ENCODE peak calls at places on chromosomes 12 and 14, in six cellular contexts. E is sigmoid colon; H is GM18507; I is stimulated activated CD8-positive, alpha-beta memory T cell treated with anti-CD3 and anti-CD28 coated beads, Interleukin-15, amount 100 ng/mL, for 1 hour; L is RWPE1; Z is cerebellar cortex. G is an unnamed sample.

GRCh38 chr12:82857276-82857675 is 170.6 kb downstream of the TMTC2 start:
- DNase-seq in E (no peak), H (no peak), I (no peak), L (no peak), Z (no peak), G (no peak)

GRCh38 chr14:104707629-104708595 is 16.1 kb upstream of the ADSS1 start:
- DNase-seq in E (no peak), H (no peak), I (no peak), L (no peak), Z (no peak), G (no peak)

GRCh38 chr12:6936642-6937480 is 6.8 kb upstream of the RNU7-1 start:
- DNase-seq in E (no peak), H (no peak), I (no peak), L (no peak), Z (no peak), G (peak; percentile 58)

GRCh38 chr14:59849371-59850130 is 21.0 kb downstream of the RTN1 start:
- DNase-seq in E (no peak), H (no peak), I (no peak), L (no peak), Z (no peak), G (no peak)

GRCh38 chr14:53470351-53471043 is 317.4 kb upstream of the DDHD1 start:
- DNase-seq in E (no peak), H (no peak), I (no peak), L (no peak), Z (no peak), G (no peak)

GRCh38 chr12:47811070-47811391 is 8.7 kb downstream of the HDAC7 start:
- DNase-seq in E (no peak), H (no peak), I (no peak), L (no peak), Z (no peak), G (no peak)

GRCh38 chr14:104228716-104229620 is 90.6 kb downstream of the KIF26A start:
- DNase-seq in E (no peak), H (no peak), I (no peak), L (no peak), Z (no peak), G (no peak)

GRCh38 chr12:42985506-42985905 is 396.0 kb upstream of the PRICKLE1 start:
- DNase-seq in E (no peak), H (no peak), I (no peak), L (no peak), Z (no peak), G (no peak)

GRCh38 chr14:95468416-95469133 is 47.9 kb downstream of the SYNE3 start:
- DNase-seq in E (no peak), H (no peak), I (no peak), L (no peak), Z (no peak), G (no peak)

GRCh38 chr12:105172037-105172436 is 63.9 kb downstream of the APPL2 start:
- DNase-seq in E (no peak), H (no peak), I (no peak), L (no peak), Z (no peak), G (no peak)

GRCh38 chr14:56145965-56146364 is 27.8 kb downstream of the PELI2 start:
- DNase-seq in E (no peak), H (no peak), I (no peak), L (no peak), Z (no peak), G (no peak)

GRCh38 chr12:115456946-115457689 is 773.1 kb upstream of the TBX3 start:
- DNase-seq in E (no peak), H (no peak), I (no peak), L (peak; percentile 13), Z (no peak), G (no peak)

G was measured in CD8-positive, alpha-beta T cell.